ENCODE peak calls at places on chromosomes 4 and X, in ten cellular contexts. One of them, this sample, is unnamed. For H3K4me1, the result is how much of the 10 kb centered on the place peaks cover.

GRCh38 chr4:185587065-185587443 is 51.7 kb upstream of the PDLIM3 start:
- DNase-seq in cardiac muscle cell: no peak
- DNase-seq in hepatocyte: no peak
- DNase-seq in PC-9: no peak
- DNase-seq in lower lobe of right lung: no peak
- DNase-seq in aorta: no peak
- DNase-seq in thoracic aorta: no peak
- DNase-seq in SK-N-SH: no peak
- DNase-seq in stomach: no peak
- DNase-seq in left lung: no peak
- DNase-seq in this sample: no peak

GRCh38 chrX:10496345-10496965 is 123.9 kb downstream of the MID1 start:
- DNase-seq in PC-9: no peak
- DNase-seq in stomach: no peak
- DNase-seq in aorta: no peak
- DNase-seq in left lung: no peak
- DNase-seq in lower lobe of right lung: no peak
- DNase-seq in SK-N-SH: peak
- DNase-seq in cardiac muscle cell: no peak
- DNase-seq in thoracic aorta: no peak
- DNase-seq in hepatocyte: no peak
- DNase-seq in this sample: no peak

GRCh38 chrX:107970073-107970472 is 12.1 kb downstream of the TEX13B start:
- DNase-seq in cardiac muscle cell: no peak
- DNase-seq in stomach: no peak
- DNase-seq in lower lobe of right lung: no peak
- DNase-seq in hepatocyte: no peak
- DNase-seq in left lung: no peak
- DNase-seq in aorta: no peak
- DNase-seq in SK-N-SH: no peak
- DNase-seq in PC-9: no peak
- DNase-seq in thoracic aorta: no peak
- DNase-seq in this sample: no peak

GRCh38 chr4:73895201-73896177 is 26.3 kb downstream of the CXCL1 start:
- DNase-seq in aorta: no peak
- DNase-seq in cardiac muscle cell: no peak
- DNase-seq in left lung: no peak
- DNase-seq in hepatocyte: peak
- DNase-seq in stomach: no peak
- DNase-seq in SK-N-SH: no peak
- DNase-seq in thoracic aorta: no peak
- DNase-seq in lower lobe of right lung: no peak
- DNase-seq in PC-9: no peak
- DNase-seq in this sample: no peak

GRCh38 chr4:183182873-183183725 is 84.0 kb downstream of the WWC2 start:
- DNase-seq in PC-9: peak
- DNase-seq in thoracic aorta: no peak
- DNase-seq in left lung: no peak
- DNase-seq in SK-N-SH: no peak
- DNase-seq in aorta: peak
- DNase-seq in stomach: no peak
- DNase-seq in lower lobe of right lung: peak
- DNase-seq in cardiac muscle cell: peak
- DNase-seq in hepatocyte: peak
- DNase-seq in this sample: no peak

GRCh38 chr4:123624959-123625358 is 228.4 kb downstream of the SPRY1 start:
- DNase-seq in cardiac muscle cell: no peak
- DNase-seq in stomach: no peak
- DNase-seq in PC-9: no peak
- DNase-seq in lower lobe of right lung: no peak
- DNase-seq in SK-N-SH: no peak
- DNase-seq in hepatocyte: no peak
- DNase-seq in aorta: no peak
- DNase-seq in thoracic aorta: no peak
- DNase-seq in left lung: no peak
- DNase-seq in this sample: no peak

GRCh38 chr4:139144161-139144859 is 32.7 kb downstream of the ELF2 start:
- DNase-seq in SK-N-SH: no peak
- DNase-seq in left lung: peak
- DNase-seq in lower lobe of right lung: peak
- DNase-seq in hepatocyte: peak
- DNase-seq in thoracic aorta: no peak
- DNase-seq in PC-9: no peak
- DNase-seq in cardiac muscle cell: peak
- DNase-seq in aorta: peak
- DNase-seq in stomach: peak
- DNase-seq in this sample: no peak

GRCh38 chr4:134551348-134551747 is 349.8 kb upstream of the PABPC4L start:
- DNase-seq in stomach: no peak
- DNase-seq in SK-N-SH: no peak
- DNase-seq in hepatocyte: no peak
- DNase-seq in lower lobe of right lung: no peak
- DNase-seq in aorta: no peak
- DNase-seq in PC-9: no peak
- DNase-seq in thoracic aorta: no peak
- DNase-seq in cardiac muscle cell: no peak
- DNase-seq in left lung: no peak
- DNase-seq in this sample: no peak

GRCh38 chr4:173370130-173370476 is 651 bp upstream of the SAP30 start:
- DNase-seq in aorta: peak
- DNase-seq in lower lobe of right lung: peak
- DNase-seq in hepatocyte: no peak
- DNase-seq in SK-N-SH: peak
- DNase-seq in left lung: peak
- DNase-seq in cardiac muscle cell: no peak
- DNase-seq in thoracic aorta: peak
- DNase-seq in PC-9: no peak
- DNase-seq in stomach: no peak
- DNase-seq in this sample: peak

GRCh38 chr4:177519481-177520270 is 77.4 kb upstream of the AGA start:
- DNase-seq in stomach: no peak
- DNase-seq in lower lobe of right lung: no peak
- DNase-seq in PC-9: no peak
- DNase-seq in SK-N-SH: no peak
- DNase-seq in aorta: no peak
- DNase-seq in hepatocyte: no peak
- DNase-seq in thoracic aorta: no peak
- DNase-seq in cardiac muscle cell: no peak
- DNase-seq in left lung: no peak
- DNase-seq in this sample: no peak

GRCh38 chr4:166274136-166274761 is 401.2 kb downstream of the TLL1 start:
- DNase-seq in hepatocyte: no peak
- DNase-seq in PC-9: no peak
- DNase-seq in thoracic aorta: no peak
- DNase-seq in lower lobe of right lung: no peak
- DNase-seq in SK-N-SH: no peak
- DNase-seq in left lung: no peak
- DNase-seq in stomach: no peak
- DNase-seq in aorta: no peak
- DNase-seq in cardiac muscle cell: no peak
- DNase-seq in this sample: no peak

GRCh38 chr4:166277406-166277805 is 404.4 kb downstream of the TLL1 start:
- DNase-seq in lower lobe of right lung: no peak
- DNase-seq in hepatocyte: no peak
- DNase-seq in thoracic aorta: no peak
- DNase-seq in cardiac muscle cell: no peak
- DNase-seq in SK-N-SH: no peak
- DNase-seq in aorta: no peak
- DNase-seq in PC-9: no peak
- DNase-seq in stomach: no peak
- DNase-seq in left lung: no peak
- DNase-seq in this sample: no peak

GRCh38 chr4:166277851-166278250 is 404.8 kb downstream of the TLL1 start:
- DNase-seq in SK-N-SH: no peak
- DNase-seq in PC-9: no peak
- DNase-seq in stomach: no peak
- DNase-seq in aorta: no peak
- DNase-seq in lower lobe of right lung: no peak
- DNase-seq in hepatocyte: no peak
- DNase-seq in thoracic aorta: no peak
- DNase-seq in cardiac muscle cell: no peak
- DNase-seq in left lung: no peak
- DNase-seq in this sample: no peak

GRCh38 chr4:166279261-166279660 is 406.2 kb downstream of the TLL1 start:
- DNase-seq in cardiac muscle cell: no peak
- DNase-seq in thoracic aorta: no peak
- DNase-seq in SK-N-SH: no peak
- DNase-seq in aorta: no peak
- DNase-seq in left lung: no peak
- DNase-seq in PC-9: no peak
- DNase-seq in hepatocyte: no peak
- DNase-seq in lower lobe of right lung: no peak
- DNase-seq in stomach: no peak
- DNase-seq in this sample: no peak

DNA sequence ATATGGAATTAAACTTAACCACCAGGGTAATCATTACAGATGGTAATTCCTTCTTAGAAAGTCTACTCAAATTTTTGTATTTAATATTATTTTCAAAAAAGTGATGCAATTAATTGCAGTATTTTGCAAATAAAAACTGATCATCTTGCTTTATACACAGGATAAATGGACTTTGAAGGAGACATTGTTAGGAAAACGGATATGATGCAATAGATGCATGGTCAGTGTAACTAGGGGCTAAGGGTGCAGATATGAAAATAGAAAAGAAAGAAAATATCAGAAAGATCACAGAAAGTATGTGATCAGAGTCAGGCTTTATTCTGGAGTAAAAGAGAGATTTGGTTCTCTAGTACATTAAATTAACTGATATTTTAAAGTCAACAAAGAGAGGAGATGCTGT is 401.7 kb downstream of the TLL1 start:
- DNase-seq in hepatocyte: no peak
- DNase-seq in left lung: no peak
- DNase-seq in SK-N-SH: no peak
- DNase-seq in PC-9: no peak
- DNase-seq in aorta: no peak
- DNase-seq in thoracic aorta: no peak
- DNase-seq in stomach: no peak
- DNase-seq in cardiac muscle cell: no peak
- DNase-seq in lower lobe of right lung: no peak
- DNase-seq in this sample: no peak
- H3K4me3 ChIP-seq in hepatocyte: no peak
- H3K4me3 ChIP-seq in left lung: no peak
- H3K4me3 ChIP-seq in SK-N-SH: no peak
- H3K4me3 ChIP-seq in PC-9: no peak
- H3K4me3 ChIP-seq in aorta: no peak
- H3K4me3 ChIP-seq in thoracic aorta: no peak
- H3K4me3 ChIP-seq in stomach: no peak
- H3K4me3 ChIP-seq in cardiac muscle cell: no peak
- H3K4me3 ChIP-seq in lower lobe of right lung: no peak
- H3K4me3 ChIP-seq in this sample: no peak

GRCh38 chrX:103357871-103358270 is 1.6 kb downstream of the TCEAL9 start:
- DNase-seq in left lung: no peak
- DNase-seq in hepatocyte: no peak
- DNase-seq in lower lobe of right lung: no peak
- DNase-seq in aorta: no peak
- DNase-seq in PC-9: no peak
- DNase-seq in cardiac muscle cell: no peak
- DNase-seq in thoracic aorta: no peak
- DNase-seq in SK-N-SH: no peak
- DNase-seq in stomach: no peak
- DNase-seq in this sample: no peak

GRCh38 chrX:103360092-103360491 is 3.8 kb downstream of the TCEAL9 start:
- DNase-seq in thoracic aorta: no peak
- DNase-seq in left lung: no peak
- DNase-seq in stomach: no peak
- DNase-seq in SK-N-SH: peak
- DNase-seq in aorta: no peak
- DNase-seq in lower lobe of right lung: no peak
- DNase-seq in cardiac muscle cell: peak
- DNase-seq in hepatocyte: no peak
- DNase-seq in PC-9: no peak
- DNase-seq in this sample: no peak

GRCh38 chrX:103360916-103361315 is 4.6 kb downstream of the TCEAL9 start:
- DNase-seq in left lung: no peak
- DNase-seq in thoracic aorta: no peak
- DNase-seq in hepatocyte: no peak
- DNase-seq in cardiac muscle cell: no peak
- DNase-seq in lower lobe of right lung: no peak
- DNase-seq in stomach: no peak
- DNase-seq in PC-9: no peak
- DNase-seq in aorta: no peak
- DNase-seq in SK-N-SH: no peak
- DNase-seq in this sample: no peak

GRCh38 chrX:103356897-103357296 is 591 bp downstream of the TCEAL9 start:
- DNase-seq in SK-N-SH: peak
- DNase-seq in hepatocyte: peak
- DNase-seq in lower lobe of right lung: no peak
- DNase-seq in stomach: no peak
- DNase-seq in thoracic aorta: no peak
- DNase-seq in aorta: no peak
- DNase-seq in cardiac muscle cell: peak
- DNase-seq in left lung: no peak
- DNase-seq in PC-9: no peak
- DNase-seq in this sample: no peak

GRCh38 chrX:103356023-103356798 is at the start of gene TCEAL9:
- DNase-seq in left lung: peak
- DNase-seq in cardiac muscle cell: peak
- DNase-seq in aorta: peak
- DNase-seq in SK-N-SH: peak
- DNase-seq in lower lobe of right lung: peak
- DNase-seq in thoracic aorta: no peak
- DNase-seq in hepatocyte: peak
- DNase-seq in stomach: peak
- DNase-seq in PC-9: no peak
- DNase-seq in this sample: no peak
- H3K4me1 ChIP-seq in left lung: under half
- H3K4me1 ChIP-seq in cardiac muscle cell: under half
- H3K4me1 ChIP-seq in aorta: under half
- H3K4me1 ChIP-seq in SK-N-SH: under half
- H3K4me1 ChIP-seq in lower lobe of right lung: under half
- H3K4me1 ChIP-seq in thoracic aorta: under half
- H3K4me1 ChIP-seq in hepatocyte: under half
- H3K4me1 ChIP-seq in stomach: under half
- H3K4me1 ChIP-seq in PC-9: under half
- H3K4me1 ChIP-seq in this sample: under half

GRCh38 chr4:81984746-81985145 is 389.0 kb downstream of the HNRNPD start:
- DNase-seq in stomach: no peak
- DNase-seq in SK-N-SH: no peak
- DNase-seq in hepatocyte: no peak
- DNase-seq in thoracic aorta: no peak
- DNase-seq in left lung: no peak
- DNase-seq in lower lobe of right lung: no peak
- DNase-seq in aorta: no peak
- DNase-seq in cardiac muscle cell: no peak
- DNase-seq in PC-9: no peak
- DNase-seq in this sample: no peak
- H3K4me3 ChIP-seq in stomach: no peak
- H3K4me3 ChIP-seq in SK-N-SH: no peak
- H3K4me3 ChIP-seq in hepatocyte: no peak
- H3K4me3 ChIP-seq in thoracic aorta: no peak
- H3K4me3 ChIP-seq in left lung: no peak
- H3K4me3 ChIP-seq in lower lobe of right lung: no peak
- H3K4me3 ChIP-seq in aorta: no peak
- H3K4me3 ChIP-seq in cardiac muscle cell: no peak
- H3K4me3 ChIP-seq in PC-9: no peak
- H3K4me3 ChIP-seq in this sample: no peak

DNA sequence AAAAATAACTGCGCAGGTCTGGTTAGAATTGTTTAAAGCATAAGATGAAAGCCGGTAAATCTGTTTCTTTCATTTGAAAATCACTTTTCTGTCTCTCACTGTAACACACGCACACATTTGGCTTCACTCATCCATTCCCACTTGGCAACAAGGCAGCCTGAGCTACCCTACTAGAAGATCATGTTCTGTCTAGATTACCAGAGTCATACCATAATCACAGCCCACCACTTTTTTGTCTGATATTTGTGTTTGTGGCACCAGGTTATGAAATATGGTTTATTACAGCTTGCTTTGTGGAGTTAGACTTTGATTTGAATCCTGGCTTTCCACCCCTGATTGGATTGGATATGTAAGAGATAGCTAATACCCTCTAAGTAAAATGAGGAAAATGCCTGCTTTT is 2.2 kb downstream of the USO1 start:
- DNase-seq in left lung: no peak
- DNase-seq in hepatocyte: no peak
- DNase-seq in aorta: no peak
- DNase-seq in thoracic aorta: no peak
- DNase-seq in SK-N-SH: no peak
- DNase-seq in lower lobe of right lung: no peak
- DNase-seq in PC-9: no peak
- DNase-seq in stomach: no peak
- DNase-seq in cardiac muscle cell: no peak
- DNase-seq in this sample: no peak
- H3K4me1 ChIP-seq in left lung: under half
- H3K4me1 ChIP-seq in hepatocyte: under half
- H3K4me1 ChIP-seq in aorta: under half
- H3K4me1 ChIP-seq in thoracic aorta: half or more
- H3K4me1 ChIP-seq in SK-N-SH: under half
- H3K4me1 ChIP-seq in lower lobe of right lung: half or more
- H3K4me1 ChIP-seq in PC-9: under half
- H3K4me1 ChIP-seq in stomach: half or more
- H3K4me1 ChIP-seq in cardiac muscle cell: under half
- H3K4me1 ChIP-seq in this sample: under half